ENCODE peak calls at places on chromosomes 7 and 10, in five cellular contexts. I is K562, O is GM12878, H is H1, P is HepG2. L is an unnamed sample.

GRCh38 chr7:138125598-138126111 is 49.4 kb downstream of the AKR1D1 start:
- DNase-seq in H (no peak), P (no peak), I (no peak), O (peak; percentile 50), L (no peak)

GRCh38 chr10:37710831-37711616 is 146.4 kb downstream of the ZNF248 start:
- DNase-seq in P (no peak), H (no peak), O (no peak), I (no peak), L (no peak)

GRCh38 chr10:17878896-17879295 is 69.7 kb downstream of the MRC1 start:
- DNase-seq in O (no peak), I (no peak), H (no peak), P (no peak), L (no peak)

GRCh38 chr10:125222515-125222914 is 62.2 kb upstream of the CTBP2 start:
- DNase-seq in H (no peak), P (no peak), O (no peak), I (no peak), L (no peak)

GRCh38 chr10:86966008-86966654 is 2.2 kb upstream of the ADIRF start:
- DNase-seq in I (no peak), O (peak; percentile 59), H (no peak), P (no peak), L (no peak)

GRCh38 chr7:82959528-82959927 is 203.2 kb downstream of the PCLO start:
- DNase-seq in H (no peak), O (no peak), P (no peak), I (no peak), L (no peak)

GRCh38 chr7:142799483-142799882 is 28.7 kb downstream of the PRSS2 start:
- DNase-seq in I (no peak), H (no peak), O (no peak), P (no peak), L (no peak)

GRCh38 chr7:33671521-33672262 is 233.6 kb upstream of the BMPER start:
- DNase-seq in P (no peak), H (no peak), I (no peak), O (peak; percentile 42), L (no peak)

GRCh38 chr7:132580717-132581285 is 4.5 kb upstream of the PLXNA4 start:
- DNase-seq in I (peak; percentile 78), H (no peak), P (peak; percentile 68), O (peak; percentile 7), L (peak; percentile 62)

GRCh38 chr10:17737021-17737965 is 14.7 kb upstream of the TMEM236 start:
- DNase-seq in H (no peak), I (no peak), O (no peak), P (peak; percentile 24), L (no peak)

GRCh38 chr10:60040003-60040662 is 133.8 kb upstream of the CCDC6 start:
- DNase-seq in O (no peak), I (no peak), P (no peak), H (no peak), L (no peak)
- TF ChIP-seq SP1 in O (no peak), I (no peak), P (no peak), H (no peak), L (no peak)

GRCh38 chr10:23294638-23295247 is 49.9 kb downstream of the C10orf67 start:
- DNase-seq in H (no peak), I (no peak), O (no peak), P (no peak), L (peak; percentile 10)

GRCh38 chr10:23291551-23292334 is 52.9 kb downstream of the C10orf67 start:
- DNase-seq in H (no peak), I (no peak), O (no peak), P (no peak), L (no peak)

GRCh38 chr10:23293973-23294372 is 50.6 kb downstream of the C10orf67 start:
- DNase-seq in O (no peak), I (no peak), P (no peak), H (no peak), L (no peak)

DNA sequence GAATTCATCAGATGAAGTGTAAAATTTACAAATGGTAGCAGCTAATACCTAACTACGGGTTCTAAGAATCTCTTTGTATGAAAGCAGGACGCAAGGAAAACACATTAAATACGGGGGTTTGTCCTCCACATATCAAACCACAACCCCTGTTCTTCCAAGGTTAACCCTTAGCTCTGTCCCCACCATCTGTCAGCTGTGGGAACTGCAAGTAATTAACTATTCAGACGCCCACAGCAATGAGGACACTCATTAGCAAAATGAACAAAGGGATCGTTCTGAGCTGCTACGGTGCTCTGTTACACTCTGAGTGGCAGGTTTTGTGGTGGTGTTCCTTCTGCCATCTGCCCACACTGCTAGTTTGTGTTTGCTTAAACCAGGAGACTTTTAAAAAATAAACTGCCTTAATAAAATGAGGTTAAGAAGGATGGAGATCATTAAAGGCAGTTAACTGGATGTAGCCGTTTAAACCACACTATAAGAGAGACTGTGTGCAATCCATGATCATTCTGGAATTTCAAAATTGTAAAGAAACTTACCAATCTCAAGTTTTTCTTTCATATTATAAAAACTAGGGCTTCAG is 51.4 kb downstream of the C10orf67 start:
- DNase-seq in H (peak; percentile 36), I (peak; percentile 30), O (peak; percentile 4), P (peak; percentile 53), L (peak; percentile 33)
- TF ChIP-seq CEBPB in H (no peak), I (no peak), O (no peak), P (no peak), L (no peak)

DNA sequence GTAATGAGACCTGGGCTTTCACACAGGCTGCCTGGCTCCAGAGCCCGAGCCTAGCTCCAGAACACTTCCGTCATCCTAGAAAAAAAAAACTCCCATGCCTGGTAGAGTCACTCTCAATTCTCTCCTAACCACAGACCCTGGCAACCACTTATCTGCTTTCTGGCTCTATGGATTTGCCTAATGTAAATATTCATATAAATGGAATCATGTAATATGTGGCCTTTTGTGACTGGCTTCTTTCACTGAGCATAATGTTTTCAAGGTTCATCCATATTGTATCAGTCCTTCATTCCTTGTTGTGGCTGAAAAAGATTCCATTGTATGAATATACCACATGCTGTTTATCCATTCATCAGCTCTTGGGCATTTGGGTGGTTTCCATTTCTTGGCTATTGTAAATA is 167.7 kb upstream of the MKLN1 start:
- DNase-seq in P (no peak), O (no peak), H (no peak), I (no peak), L (no peak)
- TF ChIP-seq ATF3 in P (no peak), O (no peak), H (no peak), I (no peak), L (no peak)

GRCh38 chr7:110084177-110084807 is 1006.6 kb upstream of the LRRN3 start:
- DNase-seq in I (no peak), O (no peak), P (no peak), H (no peak), L (no peak)
- TF ChIP-seq SP1 in I (no peak), O (no peak), P (no peak), H (no peak), L (no peak)

GRCh38 chr7:135180122-135180521 is 9.6 kb upstream of the CYREN start:
- DNase-seq in O (peak; percentile 33), I (no peak), P (no peak), H (no peak), L (no peak)

GRCh38 chr7:135181261-135181928 is 10.9 kb upstream of the CYREN start:
- DNase-seq in H (no peak), I (no peak), O (no peak), P (no peak), L (no peak)

GRCh38 chr7:135184254-135184841 is 13.8 kb upstream of the CYREN start:
- DNase-seq in P (no peak), H (no peak), O (no peak), I (peak; percentile 47), L (no peak)

GRCh38 chr7:135183478-135183877 is 13.0 kb upstream of the CYREN start:
- DNase-seq in O (no peak), H (no peak), I (no peak), P (no peak), L (no peak)

DNA sequence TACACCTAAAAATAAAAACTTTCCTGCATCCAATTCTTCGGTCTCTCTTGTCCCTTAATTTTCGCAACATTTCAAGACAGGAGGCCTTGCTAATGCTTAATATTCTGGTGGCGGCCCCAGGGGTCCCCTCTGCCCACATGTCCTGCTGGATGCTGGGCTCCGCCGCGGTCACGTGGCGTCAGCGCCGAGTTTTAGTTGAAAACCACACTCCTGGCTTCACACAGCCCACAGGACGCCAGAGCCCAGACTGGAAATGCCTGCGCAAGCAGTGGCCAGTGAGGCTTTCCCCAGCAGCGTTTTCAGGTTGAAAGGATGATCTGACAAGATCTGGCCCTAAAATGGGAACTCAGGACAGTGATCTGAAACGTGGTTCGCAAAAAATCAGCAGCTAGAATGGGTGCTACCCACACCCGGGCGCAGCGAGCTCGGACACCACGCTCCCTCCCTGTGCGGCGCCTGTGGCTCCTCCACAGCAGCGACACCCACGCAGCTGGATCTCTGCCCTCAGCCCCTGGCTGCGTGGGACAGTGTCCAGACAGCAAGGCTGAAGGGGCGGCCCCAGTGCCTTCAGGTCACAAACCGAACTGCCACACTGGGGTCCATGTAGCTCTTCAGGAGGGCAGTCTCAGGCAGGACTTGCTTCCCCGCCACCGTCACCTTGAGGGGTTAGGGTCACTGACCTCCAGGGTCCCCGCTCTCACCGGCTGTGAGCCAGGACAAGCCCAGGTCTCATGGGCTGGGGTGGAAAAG is 11.6 kb upstream of the CYREN start:
- DNase-seq in I (no peak), O (no peak), H (no peak), P (no peak), L (no peak)
- TF ChIP-seq CEBPB in I (no peak), O (no peak), H (no peak), P (no peak), L (no peak)

DNA sequence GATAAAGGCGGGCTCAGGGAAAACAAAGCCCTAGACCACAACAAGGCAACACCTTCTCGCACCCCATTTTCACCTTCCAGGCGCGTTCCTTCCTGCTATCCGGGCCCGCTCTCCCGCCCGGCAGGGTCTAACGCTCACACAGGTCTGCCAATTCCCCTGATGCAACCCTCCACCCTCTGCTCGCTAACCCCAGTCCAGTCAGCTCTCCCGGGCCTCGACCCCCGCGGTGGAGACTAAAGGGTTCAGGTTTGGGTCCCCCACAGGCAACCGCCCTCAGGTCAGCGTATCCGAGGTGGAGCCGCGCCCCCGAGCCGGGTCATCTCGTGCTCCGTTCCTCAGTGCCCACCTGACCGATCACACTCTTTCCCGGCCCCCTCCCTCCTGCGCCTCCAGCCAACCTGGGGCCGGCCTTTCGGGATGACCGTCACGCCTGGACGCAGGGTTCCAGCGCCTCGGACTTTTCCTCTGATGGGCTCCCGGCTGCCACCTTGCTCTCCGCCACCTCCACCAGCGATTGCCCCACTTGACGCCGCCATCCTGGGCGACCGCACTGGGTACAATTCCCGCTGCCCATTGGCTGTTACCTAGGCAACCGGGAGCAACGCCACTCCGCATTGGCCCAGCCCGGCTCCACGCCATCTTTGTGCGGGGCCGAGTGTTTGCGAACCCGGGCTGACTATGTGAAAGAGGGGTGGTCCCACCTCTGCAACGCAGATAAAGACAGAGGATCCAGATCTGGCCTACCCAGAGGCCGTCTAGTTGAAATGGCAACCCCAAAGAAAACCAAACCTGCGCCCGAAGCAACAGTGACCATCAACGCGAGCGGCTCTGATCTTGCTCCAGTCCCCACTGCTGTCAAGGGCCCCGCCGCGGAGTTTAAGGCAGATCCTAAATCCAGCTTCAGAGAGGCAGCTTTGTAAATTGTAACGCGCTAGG is at the start of gene MORN4:
- DNase-seq in O (peak; percentile 50), I (peak; percentile 77), H (peak; percentile 69), P (peak; percentile 88), L (peak; percentile 83)
- TF ChIP-seq ATF3 in O (no peak), I (no peak), H (no peak), P (no peak), L (no peak)

GRCh38 chr7:109696723-109697122 is 1127.0 kb downstream of the DNAJB9 start:
- DNase-seq in P (no peak), O (no peak), H (no peak), I (no peak), L (no peak)
- TF ChIP-seq SP1 in P (no peak), O (no peak), H (no peak), I (no peak), L (no peak)

L was measured in HCT116.